ENCODE peak calls at places on chromosomes 12 and 14, in seven cellular contexts. U is fibroblast of pulmonary artery, K is lower leg skin, C is ovary, Y is Peyer's patch, X is NB4, T is kidney epithelial cell. H is an unnamed sample.

GRCh38 chr12:47935196-47935595 is 28.2 kb upstream of the TMEM106C start:
- DNase-seq in U (peak; percentile 64), K (peak; percentile 52), C (peak; percentile 74), Y (no peak), X (no peak), T (no peak), H (no peak)

GRCh38 chr14:59771577-59771976 is 99.0 kb downstream of the RTN1 start:
- DNase-seq in U (peak; percentile 85), K (no peak), C (no peak), Y (no peak), X (no peak), T (no peak), H (no peak)

GRCh38 chr12:72546106-72546505 is 273.9 kb downstream of the TRHDE start:
- DNase-seq in U (no peak), K (no peak), C (no peak), Y (no peak), X (no peak), T (no peak), H (no peak)

GRCh38 chr12:53219116-53219955 is 12.3 kb upstream of the ITGB7 start:
- DNase-seq in U (peak; percentile 52), K (no peak), C (no peak), Y (peak; percentile 64), X (peak; percentile 61), T (no peak), H (no peak)

GRCh38 chr12:31732926-31733548 is 4.2 kb upstream of the AMN1 start:
- DNase-seq in U (peak; percentile 84), K (peak; percentile 49), C (no peak), Y (no peak), X (peak; percentile 52), T (peak; percentile 90), H (no peak)

GRCh38 chr14:85250369-85250768 is 279.6 kb upstream of the FLRT2 start:
- DNase-seq in U (no peak), K (no peak), C (no peak), Y (no peak), X (no peak), T (no peak), H (no peak)

GRCh38 chr14:50335989-50336391 is 23.9 kb downstream of the DMAC2L start:
- DNase-seq in U (peak; percentile 90), K (no peak), C (peak; percentile 44), Y (no peak), X (peak; percentile 45), T (no peak), H (peak; percentile 30)

GRCh38 chr12:111546758-111547383 is 52.2 kb downstream of the ATXN2 start:
- DNase-seq in U (no peak), K (no peak), C (no peak), Y (no peak), X (no peak), T (no peak), H (no peak)

GRCh38 chr12:32505067-32505466 is 105.7 kb downstream of the FGD4 start:
- DNase-seq in U (peak; percentile 25), K (no peak), C (no peak), Y (no peak), X (no peak), T (no peak), H (no peak)

GRCh38 chr14:91145396-91146160 is 31.7 kb downstream of the DGLUCY start:
- DNase-seq in U (no peak), K (no peak), C (no peak), Y (no peak), X (no peak), T (no peak), H (no peak)

GRCh38 chr12:110279976-110280783 is 867 bp upstream of the ATP2A2 start:
- DNase-seq in U (peak; percentile 34), K (peak; percentile 40), C (no peak), Y (peak; percentile 43), X (peak; percentile 66), T (no peak), H (peak; percentile 60)

GRCh38 chr12:65740873-65741600 is 83.2 kb upstream of the HMGA2 start:
- DNase-seq in U (peak; percentile 84), K (peak; percentile 56), C (peak; percentile 83), Y (no peak), X (peak; percentile 90), T (no peak), H (no peak)

GRCh38 chr12:68180792-68181744 is 21.5 kb upstream of the IFNG start:
- DNase-seq in U (no peak), K (no peak), C (no peak), Y (no peak), X (peak; percentile 14), T (no peak), H (no peak)

GRCh38 chr14:90620540-90621204 is 195.6 kb downstream of the TTC7B start:
- DNase-seq in U (no peak), K (no peak), C (no peak), Y (no peak), X (no peak), T (no peak), H (no peak)

GRCh38 chr12:130703733-130704375 is 12.2 kb downstream of the RIMBP2 start:
- DNase-seq in U (no peak), K (no peak), C (no peak), Y (no peak), X (no peak), T (no peak), H (no peak)

GRCh38 chr14:30291216-30291615 is 267.7 kb upstream of the G2E3 start:
- DNase-seq in U (peak; percentile 81), K (no peak), C (no peak), Y (no peak), X (no peak), T (peak; percentile 18), H (no peak)

GRCh38 chr12:120700863-120701262 is 9.4 kb upstream of the UNC119B start:
- DNase-seq in U (no peak), K (no peak), C (no peak), Y (no peak), X (no peak), T (no peak), H (no peak)

GRCh38 chr12:108190529-108190928 is 61.4 kb downstream of the WSCD2 start:
- DNase-seq in U (no peak), K (no peak), C (no peak), Y (no peak), X (no peak), T (no peak), H (no peak)

GRCh38 chr12:90832427-90832826 is 122.5 kb downstream of the CCER1 start:
- DNase-seq in U (no peak), K (no peak), C (no peak), Y (no peak), X (no peak), T (no peak), H (no peak)

GRCh38 chr12:89779090-89779489 is 70.5 kb upstream of the ATP2B1 start:
- DNase-seq in U (no peak), K (no peak), C (no peak), Y (no peak), X (no peak), T (no peak), H (no peak)

GRCh38 chr12:54991161-54991991 is 6.8 kb upstream of the TESPA1 start:
- DNase-seq in U (no peak), K (no peak), C (no peak), Y (peak; percentile 57), X (no peak), T (no peak), H (no peak)

GRCh38 chr12:51643951-51644350 is 52.9 kb downstream of the SCN8A start:
- DNase-seq in U (no peak), K (no peak), C (no peak), Y (no peak), X (no peak), T (no peak), H (no peak)

GRCh38 chr12:123958462-123958861 is 14.2 kb downstream of the CCDC92 start:
- DNase-seq in U (no peak), K (no peak), C (no peak), Y (no peak), X (no peak), T (no peak), H (no peak)

GRCh38 chr12:43836455-43836989 is 641 bp downstream of the TMEM117 start:
- DNase-seq in U (peak; percentile 54), K (no peak), C (no peak), Y (no peak), X (peak; percentile 25), T (no peak), H (no peak)

GRCh38 chr12:43847427-43847826 is 11.5 kb downstream of the TMEM117 start:
- DNase-seq in U (peak; percentile 22), K (no peak), C (no peak), Y (no peak), X (peak; percentile 50), T (peak; percentile 65), H (no peak)

GRCh38 chr12:43841253-43841652 is 5.4 kb downstream of the TMEM117 start:
- DNase-seq in U (no peak), K (no peak), C (no peak), Y (no peak), X (no peak), T (no peak), H (no peak)

GRCh38 chr12:43840338-43840737 is 4.5 kb downstream of the TMEM117 start:
- DNase-seq in U (no peak), K (no peak), C (no peak), Y (no peak), X (no peak), T (no peak), H (no peak)

GRCh38 chr12:43842259-43842658 is 6.4 kb downstream of the TMEM117 start:
- DNase-seq in U (no peak), K (no peak), C (no peak), Y (no peak), X (no peak), T (no peak), H (no peak)
- H3K4me3 ChIP-seq in U (no peak overlapping the region), K (no peak overlapping the region), C (no peak overlapping the region), Y (no peak overlapping the region), X (no peak overlapping the region), T (no peak overlapping the region), H (no peak overlapping the region)

DNA sequence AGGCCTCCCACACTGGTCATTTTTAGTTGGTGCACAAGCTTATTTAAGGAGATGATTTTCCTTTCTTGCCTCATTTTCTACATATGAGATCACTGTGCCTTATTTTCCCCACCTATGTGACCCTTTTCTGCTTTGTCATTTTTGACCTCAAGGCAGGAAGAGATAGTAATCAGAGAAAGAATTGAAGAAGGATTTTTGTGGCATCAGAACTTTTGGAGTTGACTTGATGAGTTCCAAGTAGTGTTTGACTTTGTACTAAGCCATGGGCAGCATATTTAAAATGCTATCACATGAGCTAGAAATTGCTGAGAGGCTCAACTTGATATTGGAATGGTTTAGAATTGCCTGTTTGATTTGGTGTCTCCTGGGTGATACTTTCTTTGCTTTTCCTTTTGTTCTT is 440.8 kb downstream of the AEBP2 start:
- DNase-seq in U (no peak), K (no peak), C (no peak), Y (no peak), X (no peak), T (no peak), H (no peak)
- TF ChIP-seq CTCF in U (no peak), K (no peak), C (no peak), Y (no peak), X (no peak), T (no peak), H (no peak)

DNA sequence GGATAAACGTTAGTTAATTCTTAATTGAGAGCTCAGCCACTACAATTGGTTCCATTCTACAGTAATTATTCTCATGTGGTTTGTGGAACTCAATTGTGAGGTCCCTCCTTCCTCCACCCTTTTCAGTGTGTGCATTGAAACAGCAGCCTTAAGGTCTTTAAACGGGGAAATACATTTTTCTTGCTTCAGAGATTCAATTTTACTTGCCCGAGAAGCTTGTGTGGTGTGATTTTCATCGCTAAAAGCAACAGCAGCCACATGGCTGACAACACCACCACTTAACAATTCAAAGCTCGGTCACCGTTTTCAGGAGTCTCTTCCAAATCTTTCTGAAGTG is 733 bp upstream of the PPFIBP1 start:
- DNase-seq in U (no peak), K (no peak), C (no peak), Y (no peak), X (peak; percentile 58), T (no peak), H (no peak)
- H3K4me3 ChIP-seq in U (peak overlapping the region; percentile 77), K (peak overlapping the region; percentile 36), C (peak overlapping the region; percentile 82), Y (peak overlapping the region; percentile 67), X (peak overlapping the region; percentile 81), T (peak overlapping the region; percentile 80), H (peak overlapping the region; percentile 72)

GRCh38 chr12:57276935-57277563 is 26.1 kb upstream of the STAC3 start:
- DNase-seq in U (peak; percentile 51), K (no peak), C (no peak), Y (no peak), X (peak; percentile 56), T (no peak), H (no peak)
- TF ChIP-seq CTCF in U (peak; percentile 55), K (no peak), C (no peak), Y (no peak), X (peak; percentile 57), T (peak; percentile 45), H (peak; percentile 56)

H was measured in right lobe of liver.